ENCODE peak calls at places on chromosomes 2 and 18, in five cellular contexts. N, O, Y, E and Z are unnamed samples.

GRCh38 chr18:13558132-13558531 is 168.2 kb downstream of the FAM210A start:
- DNase-seq in N (peak; percentile 41), Y (peak; percentile 83), E (peak; percentile 29), O (peak; percentile 67), Z (peak; percentile 50)

GRCh38 chr18:77495982-77496690 is 246.5 kb downstream of the GALR1 start:
- DNase-seq in Y (no peak), O (no peak), N (no peak), E (no peak), Z (peak; percentile 80)

GRCh38 chr18:79611040-79611681 is 68.4 kb upstream of the CTDP1 start:
- DNase-seq in E (peak; percentile 33), N (peak; percentile 47), Y (no peak), O (no peak), Z (no peak)

GRCh38 chr18:11983592-11983991 is 2.3 kb downstream of the IMPA2 start:
- DNase-seq in E (no peak), Y (no peak), O (peak; percentile 61), N (no peak), Z (no peak)

GRCh38 chr2:69961496-69961895 is at the start of gene ASPRV1:
- DNase-seq in O (no peak), Y (no peak), E (no peak), N (no peak), Z (no peak)

GRCh38 chr2:208556954-208557601 is 150.5 kb downstream of the PTH2R start:
- DNase-seq in Y (peak; percentile 64), O (no peak), E (peak; percentile 4), N (no peak), Z (no peak)

GRCh38 chr2:84481702-84482101 is 22.6 kb upstream of the SUCLG1 start:
- DNase-seq in E (peak; percentile 25), O (no peak), Y (no peak), N (peak; percentile 42), Z (no peak)

GRCh38 chr18:2909431-2910140 is 62.8 kb downstream of the EMILIN2 start:
- DNase-seq in N (no peak), E (no peak), O (no peak), Y (no peak), Z (no peak)

GRCh38 chr2:196334710-196335109 is 163.3 kb upstream of the STK17B start:
- DNase-seq in E (no peak), O (no peak), N (no peak), Y (no peak), Z (no peak)

GRCh38 chr2:64837925-64838641 is 151.1 kb upstream of the SLC1A4 start:
- DNase-seq in E (peak; percentile 89), O (no peak), N (no peak), Y (no peak), Z (no peak)

GRCh38 chr2:72538486-72538885 is 287.3 kb downstream of the EXOC6B start:
- DNase-seq in N (no peak), O (no peak), Y (no peak), E (peak; percentile 4), Z (no peak)

GRCh38 chr2:217652761-217653160 is 350.0 kb downstream of the TNS1 start:
- DNase-seq in N (no peak), E (no peak), Y (no peak), O (no peak), Z (no peak)

GRCh38 chr2:231185050-231185725 is 13.2 kb upstream of the ARMC9 start:
- DNase-seq in O (no peak), E (no peak), Y (no peak), N (no peak), Z (no peak)

GRCh38 chr2:209473930-209474419 is 50.1 kb downstream of the MAP2 start:
- DNase-seq in N (peak; percentile 94), O (no peak), Y (no peak), E (peak; percentile 88), Z (no peak)

GRCh38 chr2:30225131-30225762 is 6.1 kb upstream of the LBH start:
- DNase-seq in N (peak; percentile 72), E (peak; percentile 23), O (peak; percentile 19), Y (no peak), Z (peak; percentile 81)

GRCh38 chr18:26656944-26657536 is 108.7 kb upstream of the KCTD1 start:
- DNase-seq in N (peak; percentile 61), Y (peak; percentile 80), E (peak; percentile 73), O (peak; percentile 82), Z (peak; percentile 60)

GRCh38 chr18:44798433-44799048 is 117.9 kb downstream of the SETBP1 start:
- DNase-seq in E (no peak), N (no peak), Y (no peak), O (no peak), Z (peak; percentile 34)

GRCh38 chr2:138373993-138374408 is 127.6 kb upstream of the SPOPL start:
- DNase-seq in O (peak; percentile 44), Y (peak; percentile 36), E (peak; percentile 17), N (peak; percentile 69), Z (peak; percentile 22)

GRCh38 chr2:200110380-200110779 is 155.0 kb downstream of the MAIP1 start:
- DNase-seq in Y (no peak), N (no peak), E (no peak), O (no peak), Z (no peak)

GRCh38 chr2:189285962-189286648 is 106.5 kb upstream of the COL5A2 start:
- DNase-seq in N (peak; percentile 93), O (no peak), Y (no peak), E (peak; percentile 85), Z (no peak)

GRCh38 chr2:129469881-129470280 is 509.6 kb upstream of the RAB6C start:
- DNase-seq in Y (no peak), N (no peak), O (no peak), E (no peak), Z (no peak)

GRCh38 chr2:17935242-17935885 is 56.9 kb downstream of the KCNS3 start:
- DNase-seq in E (no peak), Y (no peak), N (no peak), O (no peak), Z (no peak)

GRCh38 chr2:134934641-134935040 is 16.0 kb downstream of the CCNT2 start:
- DNase-seq in O (no peak), Y (no peak), E (no peak), N (peak; percentile 15), Z (no peak)

GRCh38 chr2:221555511-221555845 is 16.6 kb downstream of the EPHA4 start:
- DNase-seq in N (no peak), O (no peak), Y (no peak), E (no peak), Z (no peak)

GRCh38 chr18:59861009-59861408 is 38.8 kb upstream of the PMAIP1 start:
- DNase-seq in E (no peak), N (no peak), Y (no peak), O (no peak), Z (no peak)

DNA sequence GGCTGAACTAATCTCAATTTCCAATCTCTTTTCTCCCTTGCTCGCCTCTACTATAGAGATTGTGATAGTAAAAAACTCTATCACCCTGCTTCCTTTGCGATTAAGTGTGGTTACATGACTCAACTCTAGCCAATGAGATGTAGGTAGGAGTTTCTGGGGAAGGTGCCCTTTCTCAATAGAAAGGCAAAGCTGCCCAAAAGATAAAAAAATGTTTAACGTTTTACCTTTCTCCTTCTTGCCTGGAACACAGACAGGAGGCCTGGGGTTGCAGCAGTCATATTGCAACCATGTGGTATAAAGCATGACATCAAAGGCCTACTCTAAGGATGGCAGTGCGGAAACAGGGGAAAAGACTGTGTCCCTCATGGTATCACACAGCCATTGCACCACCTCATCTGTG is 31.5 kb downstream of the TMEM37 start:
- DNase-seq in O (no peak), E (peak; percentile 23), Y (no peak), N (no peak), Z (no peak)
- TF ChIP-seq CTCF in O (no peak), E (no peak), Y (no peak), N (no peak), Z (no peak)

GRCh38 chr2:179059026-179059680 is 9.2 kb upstream of the CCDC141 start:
- DNase-seq in Y (no peak), E (no peak), N (no peak), O (peak; percentile 31), Z (peak; percentile 17)
- H3K9ac ChIP-seq in Y (no peak overlapping the region), E (no peak overlapping the region), N (no peak overlapping the region), O (no peak overlapping the region), Z (no peak overlapping the region)

DNA sequence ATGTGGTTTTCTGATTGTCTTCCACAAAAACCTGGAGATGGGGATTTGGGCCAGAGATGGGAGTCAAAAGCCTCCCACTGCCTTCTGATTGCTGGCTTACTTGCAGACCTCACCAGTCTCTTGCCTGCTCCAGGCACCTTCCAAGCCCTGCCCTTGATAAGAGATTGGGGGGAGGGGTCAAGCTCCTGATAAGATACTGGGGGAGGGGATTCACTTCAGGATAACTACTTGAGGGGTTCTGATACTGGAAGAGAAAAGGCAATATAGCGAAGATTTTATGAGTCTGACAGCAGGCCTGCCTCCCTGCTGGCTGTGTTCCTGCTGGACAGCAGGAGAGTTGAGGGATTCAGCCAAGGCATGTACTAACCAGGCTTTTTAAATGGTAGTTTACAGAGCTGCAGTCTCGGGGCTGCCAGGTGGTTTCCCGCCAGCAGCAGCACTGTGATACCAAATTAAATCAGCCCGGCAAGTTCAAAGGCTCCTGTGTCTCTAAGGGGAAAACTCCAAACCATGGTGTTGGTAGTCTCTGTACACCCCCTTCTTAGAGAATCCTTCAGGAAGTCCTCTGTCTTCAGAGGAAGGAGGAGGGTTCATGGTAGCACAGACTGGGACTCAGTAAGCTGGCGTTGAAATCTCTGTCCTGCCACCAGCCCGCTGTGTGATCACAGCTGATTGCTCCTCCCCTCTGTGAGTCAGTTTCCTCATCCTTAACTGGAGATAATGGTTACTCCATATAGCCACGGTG is 58.3 kb downstream of the FBXO36 start:
- DNase-seq in Y (peak; percentile 55), N (peak; percentile 39), O (peak; percentile 44), E (peak; percentile 64), Z (no peak)
- H3K4me3 ChIP-seq in Y (no peak overlapping the region), N (peak overlapping the region; percentile 20), O (no peak overlapping the region), E (no peak overlapping the region), Z (no peak overlapping the region)

GRCh38 chr2:195312662-195313061 is 344.4 kb upstream of the SLC39A10 start:
- DNase-seq in E (no peak), O (no peak), Y (no peak), N (no peak), Z (no peak)
- TF ChIP-seq CTCF in E (no peak), O (no peak), Y (no peak), N (no peak), Z (no peak)

GRCh38 chr18:41814651-41815050 is 140.4 kb upstream of the PIK3C3 start:
- DNase-seq in E (no peak), O (no peak), N (no peak), Y (no peak), Z (no peak)
- H3K9ac ChIP-seq in E (no peak overlapping the region), O (no peak overlapping the region), N (no peak overlapping the region), Y (no peak overlapping the region), Z (no peak overlapping the region)

DNA sequence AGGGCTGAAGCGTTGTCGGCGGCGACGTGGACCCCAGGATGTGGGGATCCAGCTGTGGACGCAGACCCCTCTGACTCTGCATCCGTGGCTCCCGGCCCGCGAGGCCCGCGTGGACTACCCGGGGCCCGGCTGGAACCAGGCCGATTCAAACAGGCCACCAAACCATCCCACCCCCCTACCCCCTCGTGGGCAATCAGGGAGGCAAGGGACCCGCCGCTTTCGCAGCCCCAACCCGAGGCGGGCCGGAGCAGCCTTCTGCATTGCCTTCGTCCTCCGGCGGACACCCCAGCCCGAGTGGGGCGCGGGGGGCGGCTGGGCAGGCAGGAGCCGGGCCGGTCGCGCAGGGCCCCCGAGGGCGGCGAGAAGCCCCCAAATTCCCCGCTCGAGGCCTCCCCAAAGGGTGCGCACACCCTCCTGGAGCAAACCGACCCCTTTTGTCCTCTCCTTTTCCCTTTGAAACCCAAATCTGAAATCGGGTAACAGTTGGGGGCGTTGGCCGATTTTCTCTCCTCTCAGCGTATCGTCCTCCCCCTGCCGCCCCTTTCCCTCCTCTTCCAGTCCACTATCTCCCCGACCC is 7.3 kb downstream of the SP9 start:
- DNase-seq in Y (peak; percentile 63), O (peak; percentile 56), N (no peak), E (no peak), Z (no peak)
- H3K4me3 ChIP-seq in Y (peak overlapping the region; percentile 34), O (peak overlapping the region; percentile 44), N (peak overlapping the region; percentile 30), E (peak overlapping the region; percentile 10), Z (peak overlapping the region; percentile 61)